ENCODE peak calls at places on chromosomes 1 and 21, in four cellular contexts. L is transverse colon, Z is ovary, N is tibial nerve. R is an unnamed sample.

GRCh38 chr1:45679123-45679522 is 7.2 kb downstream of the GPBP1L1 start:
- DNase-seq in L (no peak), Z (no peak), N (no peak), R (no peak)

GRCh38 chr1:229487181-229487580 is 21.0 kb downstream of the NUP133 start:
- DNase-seq in N (no peak), Z (no peak), L (no peak), R (no peak)

GRCh38 chr21:38178653-38179503 is 77.9 kb upstream of the KCNJ15 start:
- DNase-seq in N (no peak), L (no peak), Z (no peak), R (no peak)

GRCh38 chr21:46092811-46093667 is 4.9 kb upstream of the COL6A2 start:
- DNase-seq in Z (peak), N (no peak), L (no peak), R (peak)

GRCh38 chr1:214332950-214333798 is 52.2 kb downstream of the SMYD2 start:
- DNase-seq in N (peak), Z (peak), L (peak), R (no peak)

GRCh38 chr1:178150610-178151009 is 56.7 kb downstream of the RASAL2 start:
- DNase-seq in N (no peak), Z (no peak), L (no peak), R (no peak)

GRCh38 chr1:66535853-66536252 is 1.9 kb downstream of the SGIP1 start:
- DNase-seq in Z (no peak), L (no peak), N (no peak), R (no peak)

GRCh38 chr1:220813013-220813412 is 26.3 kb downstream of the MTARC1 start:
- DNase-seq in Z (no peak), N (no peak), L (no peak), R (no peak)

GRCh38 chr1:53316058-53316741 is 11.7 kb downstream of the LRP8 start:
- DNase-seq in L (peak), N (no peak), Z (no peak), R (no peak)

GRCh38 chr21:32771134-32771523 is 426 bp downstream of the PAXBP1 start:
- DNase-seq in N (peak), L (peak), Z (peak), R (no peak)

GRCh38 chr1:201665036-201665435 is 126.1 kb downstream of the NAV1 start:
- DNase-seq in Z (no peak), N (no peak), L (no peak), R (no peak)

GRCh38 chr1:222616535-222616934 is 1.4 kb upstream of the MIA3 start:
- DNase-seq in Z (peak), L (no peak), N (no peak), R (no peak)

GRCh38 chr1:76949503-76949902 is 82.2 kb downstream of the ST6GALNAC5 start:
- DNase-seq in N (no peak), Z (no peak), L (no peak), R (no peak)

GRCh38 chr1:3539707-3540425 is 71.4 kb downstream of the MEGF6 start:
- DNase-seq in N (no peak), L (no peak), Z (peak), R (no peak)

GRCh38 chr1:178581351-178581951 is 68.5 kb downstream of the TEX35 start:
- DNase-seq in N (no peak), L (peak), Z (no peak), R (no peak)

GRCh38 chr1:1826356-1827088 is 48.3 kb upstream of the NADK start:
- DNase-seq in L (no peak), Z (no peak), N (no peak), R (no peak)

GRCh38 chr1:223133301-223133823 is 9.7 kb downstream of the TLR5 start:
- DNase-seq in Z (no peak), N (no peak), L (no peak), R (peak)

GRCh38 chr1:217272385-217272784 is 358.5 kb downstream of the GPATCH2 start:
- DNase-seq in N (no peak), L (no peak), Z (no peak), R (no peak)

GRCh38 chr1:17412093-17412870 is 27.2 kb downstream of the RCC2 start:
- DNase-seq in L (no peak), N (no peak), Z (no peak), R (peak)

GRCh38 chr1:183761871-183762270 is 43.0 kb upstream of the RGL1 start:
- DNase-seq in Z (no peak), N (no peak), L (no peak), R (no peak)

GRCh38 chr1:22428672-22429071 is 23.0 kb upstream of the ZBTB40 start:
- DNase-seq in L (peak), N (no peak), Z (no peak), R (no peak)

GRCh38 chr1:185045793-185046441 is 559 bp downstream of the RNF2 start:
- DNase-seq in L (peak), N (no peak), Z (peak), R (peak)

GRCh38 chr1:58718435-58718834 is 18.6 kb upstream of the MYSM1 start:
- DNase-seq in Z (no peak), L (no peak), N (no peak), R (no peak)

GRCh38 chr1:44110916-44111315 is 7.7 kb upstream of the KLF17 start:
- DNase-seq in Z (no peak), L (no peak), N (no peak), R (no peak)

GRCh38 chr21:45541221-45542039 is 810 bp downstream of the SLC19A1 start:
- DNase-seq in Z (peak), L (peak), N (peak), R (peak)

GRCh38 chr1:94734963-94735899 is 84.9 kb upstream of the SLC44A3 start:
- DNase-seq in N (no peak), Z (peak), L (peak), R (peak)

GRCh38 chr1:211830330-211831142 is at the start of gene LPGAT1:
- DNase-seq in Z (peak), N (peak), L (peak), R (peak)

GRCh38 chr1:230084408-230085177 is 17.6 kb downstream of the GALNT2 start:
- DNase-seq in Z (peak), N (peak), L (peak), R (peak)

DNA sequence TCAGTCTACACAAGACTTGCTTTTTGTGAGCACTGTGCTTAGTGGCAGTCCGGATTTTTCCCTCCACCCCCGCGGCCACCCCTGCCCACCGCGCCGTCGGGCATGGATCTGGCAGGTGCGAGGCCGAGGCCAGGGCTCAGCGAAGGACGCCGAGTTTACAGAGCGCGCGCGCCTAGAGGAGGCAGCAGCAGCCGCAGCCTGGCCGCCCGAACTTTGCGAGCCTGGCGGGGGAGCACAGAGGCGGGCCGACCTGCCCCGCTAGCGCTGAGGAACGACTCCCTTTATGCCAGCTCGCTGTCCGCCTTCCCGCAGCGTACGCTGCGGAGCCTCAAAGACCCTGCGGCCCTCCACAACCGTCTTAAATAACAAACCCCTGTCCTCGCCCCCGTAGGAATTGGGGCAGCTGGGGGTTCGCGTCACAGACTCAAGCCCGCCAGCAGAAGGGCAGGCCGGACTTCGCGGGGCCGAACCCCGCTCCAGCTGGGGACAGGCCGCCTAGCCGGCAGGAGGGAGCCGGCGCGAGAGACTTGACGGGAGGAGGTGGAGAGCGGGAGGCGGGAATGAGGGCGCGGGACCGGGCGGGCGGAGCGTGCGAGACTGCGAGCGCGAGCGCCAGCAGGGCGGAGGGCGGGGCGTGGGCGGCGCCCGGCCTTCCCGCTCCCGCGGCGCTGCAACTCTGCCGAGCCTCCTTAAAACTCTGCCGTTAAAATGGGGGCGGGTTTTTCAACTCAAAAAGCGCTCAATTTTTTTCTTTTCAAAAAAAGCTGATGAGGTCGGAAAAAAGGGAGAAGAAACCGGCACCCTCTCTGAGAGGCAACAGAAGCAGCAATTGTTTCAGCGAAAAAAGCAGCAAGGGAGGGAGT is 1.8 kb upstream of the CDKN2C start:
- DNase-seq in L (peak), Z (peak), N (peak), R (peak)
- TF ChIP-seq EP300 in L (no peak), Z (no peak), N (no peak), R (no peak)

GRCh38 chr21:19420607-19421006 is 1017.0 kb upstream of the TMPRSS15 start:
- DNase-seq in L (no peak), Z (no peak), N (no peak), R (no peak)
- H3K27ac ChIP-seq in L (no peak), Z (no peak), N (no peak), R (no peak)

GRCh38 chr1:198157847-198158765 is 1.3 kb downstream of the NEK7 start:
- DNase-seq in L (peak), Z (no peak), N (no peak), R (no peak)

GRCh38 chr1:198156111-198156744 is 570 bp upstream of the NEK7 start:
- DNase-seq in Z (peak), L (peak), N (peak), R (no peak)

GRCh38 chr1:198155253-198155652 is 1.5 kb upstream of the NEK7 start:
- DNase-seq in Z (no peak), N (no peak), L (no peak), R (no peak)

GRCh38 chr1:198157241-198157846 is 546 bp downstream of the NEK7 start:
- DNase-seq in L (peak), Z (peak), N (peak), R (peak)

GRCh38 chr1:198156745-198157240 is at the start of gene NEK7:
- DNase-seq in Z (peak), N (peak), L (peak), R (peak)
- TF ChIP-seq EP300 in Z (no peak), N (no peak), L (no peak), R (no peak)

GRCh38 chr1:8509579-8509978 is 191.7 kb downstream of the SLC45A1 start:
- DNase-seq in Z (no peak), N (no peak), L (no peak), R (no peak)
- H3K27ac ChIP-seq in Z (peak), N (peak), L (peak), R (peak)